ENCODE peak calls at places on chromosomes 4 and X, in seven cellular contexts. N, A, O, I, V, E and H are unnamed samples.

GRCh38 chr4:168483786-168484185 is 3.5 kb upstream of the DDX60L start:
- DNase-seq in N (no peak), A (no peak), O (no peak), I (peak), V (no peak), E (no peak), H (no peak)

GRCh38 chr4:155433636-155434360 is 57.0 kb upstream of the MAP9 start:
- DNase-seq in N (no peak), A (no peak), O (no peak), I (peak), V (no peak), E (no peak), H (no peak)

GRCh38 chr4:102868153-102868781 is 525 bp upstream of the CISD2 start:
- DNase-seq in N (no peak), A (no peak), O (no peak), I (no peak), V (peak), E (no peak), H (peak)

GRCh38 chrX:19902110-19902509 is 14.7 kb upstream of the SH3KBP1 start:
- DNase-seq in N (no peak), A (no peak), O (no peak), I (no peak), V (peak), E (no peak), H (no peak)

GRCh38 chrX:102697506-102697905 is 14.7 kb upstream of the GPRASP2 start:
- DNase-seq in N (no peak), A (no peak), O (no peak), I (peak), V (no peak), E (no peak), H (no peak)

GRCh38 chr4:124980276-124980752 is 267.8 kb upstream of the ANKRD50 start:
- DNase-seq in N (no peak), A (no peak), O (no peak), I (peak), V (no peak), E (no peak), H (no peak)

GRCh38 chr4:37430718-37431416 is 186.3 kb downstream of the NWD2 start:
- DNase-seq in N (no peak), A (no peak), O (no peak), I (no peak), V (no peak), E (no peak), H (no peak)

GRCh38 chr4:15376594-15376993 is 51.2 kb upstream of the C1QTNF7 start:
- DNase-seq in N (no peak), A (no peak), O (no peak), I (peak), V (no peak), E (no peak), H (no peak)

GRCh38 chr4:30396772-30397475 is 323.2 kb upstream of the PCDH7 start:
- DNase-seq in N (no peak), A (no peak), O (no peak), I (no peak), V (no peak), E (no peak), H (no peak)

GRCh38 chr4:139560396-139561084 is 4.5 kb upstream of the SETD7 start:
- DNase-seq in N (no peak), A (no peak), O (peak), I (no peak), V (no peak), E (no peak), H (no peak)

GRCh38 chr4:174317531-174317930 is 33.8 kb downstream of the CEP44 start:
- DNase-seq in N (no peak), A (no peak), O (no peak), I (no peak), V (no peak), E (no peak), H (no peak)

GRCh38 chrX:120769576-120770341 is 105.9 kb downstream of the CT47B1 start:
- DNase-seq in N (no peak), A (no peak), O (no peak), I (peak), V (no peak), E (no peak), H (no peak)

GRCh38 chrX:38426785-38427184 is 74.4 kb downstream of the OTC start:
- DNase-seq in N (no peak), A (no peak), O (no peak), I (no peak), V (no peak), E (no peak), H (no peak)

GRCh38 chrX:93695981-93696380 is 22.0 kb downstream of the FAM133A start:
- DNase-seq in N (no peak), A (no peak), O (no peak), I (no peak), V (no peak), E (no peak), H (no peak)

GRCh38 chrX:129599996-129600395 is 54.8 kb downstream of the APLN start:
- DNase-seq in N (no peak), A (no peak), O (no peak), I (no peak), V (no peak), E (no peak), H (no peak)

GRCh38 chrX:110086162-110086915 is 83.4 kb downstream of the TMEM164 start:
- DNase-seq in N (no peak), A (no peak), O (no peak), I (peak), V (no peak), E (no peak), H (no peak)

GRCh38 chrX:2840961-2841360 is 12.2 kb downstream of the GYG2 start:
- DNase-seq in N (no peak), A (no peak), O (no peak), I (no peak), V (no peak), E (no peak), H (no peak)

GRCh38 chr4:156137971-156138581 is 184.4 kb upstream of the CTSO start:
- DNase-seq in N (no peak), A (no peak), O (no peak), I (no peak), V (no peak), E (no peak), H (no peak)

GRCh38 chr4:7863911-7864681 is 75.6 kb downstream of the AFAP1 start:
- DNase-seq in N (no peak), A (no peak), O (peak), I (no peak), V (no peak), E (no peak), H (no peak)

GRCh38 chr4:153241970-153242847 is 38.0 kb downstream of the TRIM2 start:
- DNase-seq in N (no peak), A (no peak), O (no peak), I (no peak), V (no peak), E (no peak), H (peak)

GRCh38 chr4:51836531-51836930 is 6.4 kb upstream of the DCUN1D4 start:
- DNase-seq in N (no peak), A (no peak), O (no peak), I (no peak), V (no peak), E (no peak), H (no peak)

GRCh38 chrX:129900054-129900453 is 5.9 kb upstream of the UTP14A start:
- DNase-seq in N (no peak), A (no peak), O (no peak), I (no peak), V (no peak), E (no peak), H (no peak)

DNA sequence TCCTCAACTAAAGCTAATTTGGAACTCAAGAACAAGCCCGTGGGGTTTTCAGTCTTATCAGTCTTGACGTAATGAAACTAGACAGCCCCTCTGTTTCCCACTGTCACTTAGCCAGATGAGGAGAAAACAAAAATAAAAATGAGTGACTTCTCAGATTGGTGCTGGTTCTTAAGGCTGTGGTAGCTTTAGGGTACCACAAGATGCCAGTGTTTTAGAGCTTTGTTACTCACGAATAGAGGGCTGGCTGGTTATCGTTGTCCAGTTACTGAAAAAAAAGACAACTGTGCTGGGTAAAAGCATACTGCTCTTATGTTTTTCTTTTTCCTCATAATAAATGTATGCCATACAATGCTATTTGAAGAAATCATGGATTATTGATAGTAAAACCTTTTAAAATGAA is 796.7 kb downstream of the RAPGEF2 start:
- DNase-seq in N (no peak), A (no peak), O (no peak), I (no peak), V (no peak), E (no peak), H (no peak)
- TF ChIP-seq CTCF in N (no peak), A (no peak), O (peak), I (no peak), V (no peak), E (no peak), H (no peak)

DNA sequence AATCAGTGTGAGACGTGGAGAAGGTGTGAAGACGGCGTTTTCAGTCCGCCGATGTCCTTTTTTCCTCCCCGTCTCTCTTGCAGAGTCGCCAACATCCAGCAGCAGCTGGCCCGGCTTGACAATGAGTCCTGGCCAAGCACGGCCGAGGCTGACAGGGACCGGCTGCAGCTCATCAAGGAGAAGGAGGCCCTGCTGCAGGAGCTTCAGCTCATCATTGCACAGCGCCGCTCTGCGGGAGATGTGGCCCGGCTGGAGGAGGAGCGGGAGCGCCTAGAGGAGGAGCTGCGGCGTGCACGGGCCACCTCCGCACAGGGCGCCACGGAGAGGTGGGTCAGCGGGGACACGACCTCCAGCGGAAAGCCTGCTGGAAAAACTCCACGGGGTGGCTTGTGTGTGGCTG is 47.1 kb upstream of the CLCN4 start:
- DNase-seq in N (no peak), A (no peak), O (no peak), I (no peak), V (peak), E (no peak), H (no peak)
- TF ChIP-seq CTCF in N (no peak), A (no peak), O (no peak), I (no peak), V (peak), E (no peak), H (no peak)

DNA sequence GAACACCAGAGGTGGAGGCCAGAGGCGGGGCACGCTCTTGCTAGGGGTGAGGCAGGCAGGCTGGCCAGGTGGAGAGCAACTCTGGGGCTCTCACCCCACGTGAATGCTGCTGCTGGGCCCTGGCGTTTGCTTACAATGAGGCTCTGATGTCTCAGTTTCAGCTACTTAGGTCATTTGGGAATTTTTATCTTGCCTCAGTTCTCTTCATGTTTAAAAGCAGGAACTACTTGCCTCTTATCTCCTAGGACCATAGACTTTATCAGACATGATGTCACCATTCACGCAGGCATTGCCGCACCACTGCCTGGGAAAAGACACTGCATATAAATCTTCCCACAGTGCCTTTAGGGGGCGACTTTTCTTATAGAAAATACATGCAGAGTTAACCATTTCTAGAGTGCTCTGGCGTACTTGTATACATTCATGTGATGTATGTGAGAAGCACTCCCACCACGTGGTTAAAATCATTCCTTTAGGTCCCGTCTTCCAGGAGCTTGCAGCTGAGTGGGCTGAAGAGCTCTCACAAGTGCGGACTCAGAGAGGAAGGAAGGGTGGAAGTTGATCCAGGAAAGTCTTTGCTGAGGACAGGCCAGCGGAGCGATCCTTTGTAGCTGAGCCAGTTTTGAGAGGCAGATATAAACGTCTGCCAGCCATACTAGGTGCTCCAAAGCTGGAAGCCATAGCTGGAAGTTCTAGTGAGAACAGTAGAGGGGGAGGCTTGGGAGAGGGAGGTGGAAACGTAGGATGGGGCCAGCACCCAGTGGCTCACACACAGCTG is 84.3 kb upstream of the CLDN34 start:
- DNase-seq in N (no peak), A (no peak), O (no peak), I (no peak), V (no peak), E (no peak), H (no peak)
- TF ChIP-seq CTCF in N (no peak), A (no peak), O (peak), I (no peak), V (no peak), E (no peak), H (no peak)

GRCh38 chr4:68176904-68177303 is 47.2 kb upstream of the TMPRSS11F start:
- DNase-seq in N (no peak), A (no peak), O (no peak), I (no peak), V (no peak), E (no peak), H (no peak)
- TF ChIP-seq CTCF in N (no peak), A (no peak), O (no peak), I (no peak), V (no peak), E (no peak), H (no peak)

DNA sequence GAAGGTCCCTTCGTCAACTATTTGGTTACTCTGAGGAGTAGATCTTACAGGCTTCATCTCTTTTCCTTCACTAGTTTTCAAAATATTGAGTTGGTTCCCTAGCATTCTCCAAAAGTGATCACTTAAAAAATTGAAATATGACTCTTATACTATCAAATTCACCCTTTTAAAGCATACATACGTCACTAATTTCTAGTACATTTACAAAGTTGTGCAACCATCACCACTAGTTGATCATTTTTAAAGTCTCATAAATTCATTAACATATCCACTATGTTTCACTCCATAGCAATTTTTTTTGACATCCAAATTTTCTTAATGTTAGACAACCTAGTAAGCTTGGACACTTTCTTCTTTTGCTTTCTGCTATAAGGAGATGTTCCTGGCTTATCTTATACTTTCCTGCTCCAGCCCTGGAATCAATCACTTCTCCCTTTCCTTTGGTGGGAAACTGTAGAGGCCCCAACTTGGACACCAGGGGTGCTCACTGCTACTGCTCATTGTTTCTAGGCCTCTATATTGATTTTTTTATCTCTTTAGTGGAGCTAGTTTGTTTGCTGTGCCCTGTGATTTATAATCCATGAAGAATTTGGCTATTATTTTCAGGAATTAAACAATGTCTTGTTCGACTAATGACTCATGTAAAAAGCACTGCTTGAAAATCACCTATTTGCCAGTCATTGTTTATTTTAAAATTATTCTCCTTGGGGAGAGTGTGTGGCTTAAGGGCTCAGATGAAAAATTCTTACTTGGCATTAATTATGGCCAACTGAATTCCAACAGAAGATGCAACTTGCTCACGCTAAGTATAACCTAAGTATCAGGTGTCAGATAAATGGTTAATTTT is 4.0 kb upstream of the ZFX start:
- DNase-seq in N (no peak), A (no peak), O (no peak), I (peak), V (no peak), E (no peak), H (no peak)
- TF ChIP-seq CTCF in N (no peak), A (no peak), O (peak), I (no peak), V (no peak), E (peak), H (no peak)

GRCh38 chrX:111823068-111823467 is 52.9 kb upstream of the TRPC5OS start:
- DNase-seq in N (no peak), A (no peak), O (peak), I (no peak), V (no peak), E (no peak), H (peak)
- TF ChIP-seq CTCF in N (no peak), A (no peak), O (peak), I (no peak), V (peak), E (peak), H (peak)

GRCh38 chr4:170581322-170581721 is 491.6 kb upstream of the AADAT start:
- DNase-seq in N (no peak), A (no peak), O (peak), I (no peak), V (no peak), E (no peak), H (no peak)
- TF ChIP-seq CTCF in N (no peak), A (no peak), O (no peak), I (no peak), V (no peak), E (no peak), H (no peak)

DNA sequence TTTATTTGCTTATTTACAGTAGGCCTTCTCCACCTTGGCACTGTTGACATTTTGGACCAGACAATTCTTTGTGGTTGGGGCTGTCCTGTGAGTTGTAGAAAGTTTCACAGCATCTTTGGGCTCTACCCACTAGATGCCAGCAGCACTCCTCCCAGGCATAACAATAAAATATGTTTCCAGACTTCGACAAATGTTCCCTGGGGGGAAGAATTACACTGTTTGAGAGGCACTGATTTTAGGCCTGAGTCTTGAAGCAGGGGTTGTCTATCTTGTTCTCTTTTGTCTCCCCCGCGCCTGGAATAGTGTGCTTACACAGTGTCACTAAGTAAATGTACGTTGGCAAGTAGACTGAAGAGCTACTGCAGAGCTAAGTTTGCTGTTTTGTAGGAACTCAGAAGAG is 254.4 kb upstream of the BOD1L1 start:
- DNase-seq in N (no peak), A (no peak), O (no peak), I (no peak), V (no peak), E (no peak), H (no peak)
- TF ChIP-seq CTCF in N (no peak), A (no peak), O (no peak), I (peak), V (peak), E (no peak), H (no peak)

GRCh38 chrX:139832728-139833309 is 100.0 kb downstream of the ATP11C start:
- DNase-seq in N (no peak), A (no peak), O (no peak), I (no peak), V (no peak), E (no peak), H (no peak)

GRCh38 chrX:139834879-139835278 is 98.0 kb downstream of the ATP11C start:
- DNase-seq in N (no peak), A (no peak), O (no peak), I (no peak), V (no peak), E (no peak), H (no peak)

GRCh38 chrX:139828830-139829229 is 104.0 kb downstream of the ATP11C start:
- DNase-seq in N (no peak), A (no peak), O (no peak), I (no peak), V (no peak), E (no peak), H (no peak)

GRCh38 chrX:139831017-139831416 is 101.8 kb downstream of the ATP11C start:
- DNase-seq in N (no peak), A (no peak), O (no peak), I (no peak), V (no peak), E (no peak), H (no peak)

GRCh38 chrX:139831689-139832456 is 101.0 kb downstream of the ATP11C start:
- DNase-seq in N (no peak), A (peak), O (no peak), I (peak), V (no peak), E (no peak), H (no peak)
- TF ChIP-seq CTCF in N (no peak), A (no peak), O (no peak), I (no peak), V (no peak), E (no peak), H (no peak)